ENCODE peak calls at places on chromosomes 16 and 17, in ten cellular contexts. One of them, this sample, is unnamed.

GRCh38 chr16:85829266-85829665 is 29.8 kb downstream of the COX4I1 start:
- DNase-seq in NCI-H748 treated with DMSO at 0.1 percent for 48 hours: no peak
- DNase-seq in non-pigmented ciliary epithelial cell: no peak
- DNase-seq in sigmoid colon: no peak
- DNase-seq in NCI-H1105: no peak
- DNase-seq in amygdala: no peak
- DNase-seq in stimulated activated CD4-positive, alpha-beta T cell treated with anti-CD3 and anti-CD28 coated beads, Interleukin-15, amount 100 ng/mL, for 24 hours: no peak
- DNase-seq in NCI-H69: no peak
- DNase-seq in ACHN: no peak
- DNase-seq in uterus: no peak
- DNase-seq in this sample: no peak

GRCh38 chr16:18041864-18042834 is 294.4 kb downstream of the NPIPA8 start:
- DNase-seq in NCI-H748 treated with DMSO at 0.1 percent for 48 hours: peak
- DNase-seq in non-pigmented ciliary epithelial cell: no peak
- DNase-seq in sigmoid colon: no peak
- DNase-seq in NCI-H1105: no peak
- DNase-seq in amygdala: no peak
- DNase-seq in stimulated activated CD4-positive, alpha-beta T cell treated with anti-CD3 and anti-CD28 coated beads, Interleukin-15, amount 100 ng/mL, for 24 hours: no peak
- DNase-seq in NCI-H69: peak
- DNase-seq in ACHN: no peak
- DNase-seq in uterus: no peak
- DNase-seq in this sample: no peak

GRCh38 chr16:55660776-55661175 is 5.0 kb downstream of the SLC6A2 start:
- DNase-seq in NCI-H748 treated with DMSO at 0.1 percent for 48 hours: no peak
- DNase-seq in non-pigmented ciliary epithelial cell: no peak
- DNase-seq in sigmoid colon: no peak
- DNase-seq in NCI-H1105: no peak
- DNase-seq in amygdala: no peak
- DNase-seq in stimulated activated CD4-positive, alpha-beta T cell treated with anti-CD3 and anti-CD28 coated beads, Interleukin-15, amount 100 ng/mL, for 24 hours: no peak
- DNase-seq in NCI-H69: no peak
- DNase-seq in ACHN: no peak
- DNase-seq in uterus: no peak
- DNase-seq in this sample: no peak

GRCh38 chr17:40953876-40954275 is 12.9 kb downstream of the KRT39 start:
- DNase-seq in NCI-H748 treated with DMSO at 0.1 percent for 48 hours: no peak
- DNase-seq in non-pigmented ciliary epithelial cell: peak
- DNase-seq in sigmoid colon: no peak
- DNase-seq in NCI-H1105: no peak
- DNase-seq in amygdala: no peak
- DNase-seq in stimulated activated CD4-positive, alpha-beta T cell treated with anti-CD3 and anti-CD28 coated beads, Interleukin-15, amount 100 ng/mL, for 24 hours: peak
- DNase-seq in NCI-H69: no peak
- DNase-seq in ACHN: no peak
- DNase-seq in uterus: no peak
- DNase-seq in this sample: no peak

GRCh38 chr17:413016-413350 is 60.4 kb upstream of the RPH3AL start:
- DNase-seq in NCI-H748 treated with DMSO at 0.1 percent for 48 hours: no peak
- DNase-seq in non-pigmented ciliary epithelial cell: no peak
- DNase-seq in sigmoid colon: peak
- DNase-seq in NCI-H1105: no peak
- DNase-seq in amygdala: no peak
- DNase-seq in stimulated activated CD4-positive, alpha-beta T cell treated with anti-CD3 and anti-CD28 coated beads, Interleukin-15, amount 100 ng/mL, for 24 hours: peak
- DNase-seq in NCI-H69: no peak
- DNase-seq in ACHN: no peak
- DNase-seq in uterus: no peak
- DNase-seq in this sample: no peak

GRCh38 chr17:81712468-81713003 is 452 bp downstream of the SLC25A10 start:
- DNase-seq in NCI-H748 treated with DMSO at 0.1 percent for 48 hours: no peak
- DNase-seq in non-pigmented ciliary epithelial cell: no peak
- DNase-seq in sigmoid colon: peak
- DNase-seq in NCI-H1105: no peak
- DNase-seq in amygdala: no peak
- DNase-seq in stimulated activated CD4-positive, alpha-beta T cell treated with anti-CD3 and anti-CD28 coated beads, Interleukin-15, amount 100 ng/mL, for 24 hours: no peak
- DNase-seq in NCI-H69: peak
- DNase-seq in ACHN: peak
- DNase-seq in uterus: no peak
- DNase-seq in this sample: no peak

GRCh38 chr17:50518265-50519023 is 10.2 kb downstream of the MYCBPAP start:
- DNase-seq in NCI-H748 treated with DMSO at 0.1 percent for 48 hours: no peak
- DNase-seq in non-pigmented ciliary epithelial cell: no peak
- DNase-seq in sigmoid colon: peak
- DNase-seq in NCI-H1105: no peak
- DNase-seq in amygdala: no peak
- DNase-seq in stimulated activated CD4-positive, alpha-beta T cell treated with anti-CD3 and anti-CD28 coated beads, Interleukin-15, amount 100 ng/mL, for 24 hours: no peak
- DNase-seq in NCI-H69: peak
- DNase-seq in ACHN: no peak
- DNase-seq in uterus: no peak
- DNase-seq in this sample: no peak

GRCh38 chr17:148757-149156 is 11.4 kb downstream of the SCGB1C2 start:
- DNase-seq in NCI-H748 treated with DMSO at 0.1 percent for 48 hours: no peak
- DNase-seq in non-pigmented ciliary epithelial cell: no peak
- DNase-seq in sigmoid colon: peak
- DNase-seq in NCI-H1105: no peak
- DNase-seq in amygdala: no peak
- DNase-seq in stimulated activated CD4-positive, alpha-beta T cell treated with anti-CD3 and anti-CD28 coated beads, Interleukin-15, amount 100 ng/mL, for 24 hours: no peak
- DNase-seq in NCI-H69: no peak
- DNase-seq in ACHN: no peak
- DNase-seq in uterus: no peak
- DNase-seq in this sample: no peak

GRCh38 chr17:19513897-19514488 is 19.7 kb upstream of the SLC47A1 start:
- DNase-seq in NCI-H748 treated with DMSO at 0.1 percent for 48 hours: peak
- DNase-seq in non-pigmented ciliary epithelial cell: no peak
- DNase-seq in sigmoid colon: peak
- DNase-seq in NCI-H1105: peak
- DNase-seq in amygdala: peak
- DNase-seq in stimulated activated CD4-positive, alpha-beta T cell treated with anti-CD3 and anti-CD28 coated beads, Interleukin-15, amount 100 ng/mL, for 24 hours: peak
- DNase-seq in NCI-H69: peak
- DNase-seq in ACHN: peak
- DNase-seq in uterus: peak
- DNase-seq in this sample: no peak

GRCh38 chr16:62254847-62255246 is 218.6 kb upstream of the CDH8 start:
- DNase-seq in NCI-H748 treated with DMSO at 0.1 percent for 48 hours: no peak
- DNase-seq in non-pigmented ciliary epithelial cell: no peak
- DNase-seq in sigmoid colon: no peak
- DNase-seq in NCI-H1105: no peak
- DNase-seq in amygdala: no peak
- DNase-seq in stimulated activated CD4-positive, alpha-beta T cell treated with anti-CD3 and anti-CD28 coated beads, Interleukin-15, amount 100 ng/mL, for 24 hours: no peak
- DNase-seq in NCI-H69: peak
- DNase-seq in ACHN: no peak
- DNase-seq in uterus: no peak
- DNase-seq in this sample: no peak

GRCh38 chr17:50203589-50204345 is 2.3 kb upstream of the COL1A1 start:
- DNase-seq in NCI-H748 treated with DMSO at 0.1 percent for 48 hours: no peak
- DNase-seq in non-pigmented ciliary epithelial cell: no peak
- DNase-seq in sigmoid colon: peak
- DNase-seq in NCI-H1105: no peak
- DNase-seq in amygdala: no peak
- DNase-seq in stimulated activated CD4-positive, alpha-beta T cell treated with anti-CD3 and anti-CD28 coated beads, Interleukin-15, amount 100 ng/mL, for 24 hours: no peak
- DNase-seq in NCI-H69: no peak
- DNase-seq in ACHN: no peak
- DNase-seq in uterus: peak
- DNase-seq in this sample: no peak

GRCh38 chr17:77002103-77003045 is 134.2 kb downstream of the MGAT5B start:
- DNase-seq in NCI-H748 treated with DMSO at 0.1 percent for 48 hours: no peak
- DNase-seq in non-pigmented ciliary epithelial cell: peak
- DNase-seq in sigmoid colon: no peak
- DNase-seq in NCI-H1105: no peak
- DNase-seq in amygdala: no peak
- DNase-seq in stimulated activated CD4-positive, alpha-beta T cell treated with anti-CD3 and anti-CD28 coated beads, Interleukin-15, amount 100 ng/mL, for 24 hours: no peak
- DNase-seq in NCI-H69: peak
- DNase-seq in ACHN: peak
- DNase-seq in uterus: no peak
- DNase-seq in this sample: peak

GRCh38 chr16:70582280-70582978 is 58.8 kb downstream of the SF3B3 start:
- DNase-seq in NCI-H748 treated with DMSO at 0.1 percent for 48 hours: no peak
- DNase-seq in non-pigmented ciliary epithelial cell: no peak
- DNase-seq in sigmoid colon: no peak
- DNase-seq in NCI-H1105: no peak
- DNase-seq in amygdala: no peak
- DNase-seq in stimulated activated CD4-positive, alpha-beta T cell treated with anti-CD3 and anti-CD28 coated beads, Interleukin-15, amount 100 ng/mL, for 24 hours: no peak
- DNase-seq in NCI-H69: peak
- DNase-seq in ACHN: no peak
- DNase-seq in uterus: no peak
- DNase-seq in this sample: no peak

This sample was measured in COR-L47.